ENCODE peak calls at places on chromosomes 2 and 18, in five cellular contexts. J is IMR-90, B is GM12892, H is stomach, P is A549. V is an unnamed sample.
A peak's percentile ranks its signal among the peaks of the same experiment; 100 is the strongest.

GRCh38 chr2:162233197-162233596 is 10.0 kb downstream of the FAP start:
- DNase-seq in J (peak; percentile 76), B (no peak), H (no peak), P (no peak), V (no peak)

GRCh38 chr2:202064206-202064880 is 8.7 kb upstream of the KIAA2012 start:
- DNase-seq in J (peak; percentile 94), B (no peak), H (no peak), P (no peak), V (no peak)

GRCh38 chr2:45586600-45586999 is 24.5 kb downstream of the SRBD1 start:
- DNase-seq in J (no peak), B (no peak), H (no peak), P (no peak), V (no peak)

GRCh38 chr18:36798738-36799473 is 29.9 kb downstream of the TPGS2 start:
- DNase-seq in J (peak; percentile 51), B (no peak), H (no peak), P (no peak), V (no peak)

GRCh38 chr2:222057249-222058073 is 241.3 kb downstream of the PAX3 start:
- DNase-seq in J (no peak), B (peak; percentile 12), H (no peak), P (peak; percentile 10), V (peak; percentile 27)

GRCh38 chr2:212193066-212193465 is 345.5 kb downstream of the ERBB4 start:
- DNase-seq in J (no peak), B (no peak), H (no peak), P (no peak), V (no peak)

GRCh38 chr2:200467806-200468686 is 41.8 kb downstream of the KCTD18 start:
- DNase-seq in J (no peak), B (no peak), H (no peak), P (no peak), V (no peak)

GRCh38 chr18:25111382-25112070 is 240.4 kb downstream of the ZNF521 start:
- DNase-seq in J (no peak), B (no peak), H (no peak), P (no peak), V (no peak)

GRCh38 chr2:56008661-56009411 is 85.3 kb upstream of the EFEMP1 start:
- DNase-seq in J (peak; percentile 89), B (no peak), H (no peak), P (no peak), V (no peak)

GRCh38 chr2:188414412-188414811 is 122.7 kb downstream of the GULP1 start:
- DNase-seq in J (peak; percentile 52), B (no peak), H (no peak), P (peak; percentile 35), V (no peak)

GRCh38 chr2:168700615-168701245 is 101.7 kb upstream of the NOSTRIN start:
- DNase-seq in J (peak; percentile 11), B (no peak), H (no peak), P (no peak), V (no peak)

GRCh38 chr2:137675584-137676327 is 288.5 kb upstream of the HNMT start:
- DNase-seq in J (no peak), B (no peak), H (no peak), P (no peak), V (no peak)

GRCh38 chr2:101972621-101973434 is 18.9 kb upstream of the IL1R2 start:
- DNase-seq in J (peak; percentile 76), B (no peak), H (no peak), P (no peak), V (no peak)

DNA sequence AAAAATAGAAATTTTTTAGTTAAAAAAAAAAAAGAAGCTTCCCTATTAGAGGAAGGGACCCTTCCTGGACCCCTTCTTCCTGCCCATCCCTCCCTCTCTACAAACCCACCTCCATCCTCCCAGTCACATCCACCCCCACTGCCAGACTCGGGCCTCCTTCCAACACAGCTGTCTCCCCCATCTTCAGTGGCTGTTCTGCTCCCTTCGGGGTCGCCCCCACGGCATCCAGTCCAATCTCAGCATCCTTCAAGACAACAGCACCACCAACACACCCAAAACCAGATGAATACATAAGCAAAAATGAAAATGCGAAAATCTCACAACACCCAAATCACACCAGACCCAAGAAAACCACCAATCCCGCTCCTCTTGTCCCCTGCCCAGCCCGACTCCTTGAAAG is 36.7 kb downstream of the MAL start:
- DNase-seq in J (no peak), B (no peak), H (no peak), P (no peak), V (no peak)
- TF ChIP-seq POLR2A in J (no peak), B (no peak), H (no peak), P (no peak), V (no peak)

DNA sequence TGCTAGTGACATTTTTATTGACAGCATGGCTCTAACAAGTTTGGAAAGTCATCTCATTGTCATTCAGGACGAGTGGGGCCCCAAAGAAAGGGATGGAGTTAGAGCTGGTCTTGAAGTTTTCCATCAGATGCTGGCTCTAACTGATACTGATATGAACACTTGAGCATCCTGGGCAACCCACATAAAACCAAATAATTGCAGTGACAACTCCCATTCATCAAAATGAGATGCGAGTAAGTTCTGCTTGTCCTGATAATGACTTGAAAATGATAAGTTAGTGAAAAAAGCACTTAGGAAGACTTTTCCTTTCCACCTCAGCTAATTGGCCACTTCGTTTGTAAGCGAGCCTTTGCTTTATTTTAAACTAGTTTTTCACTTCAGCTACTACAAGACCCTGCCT is 147.6 kb downstream of the SP3 start:
- DNase-seq in J (no peak), B (no peak), H (no peak), P (no peak), V (no peak)
- TF ChIP-seq POLR2A in J (no peak), B (no peak), H (no peak), P (no peak), V (no peak)

GRCh38 chr2:231413921-231414476 is 18.5 kb downstream of the B3GNT7 start:
- DNase-seq in J (no peak), B (no peak), H (no peak), P (no peak), V (no peak)
- TF ChIP-seq POLR2A in J (no peak), B (no peak), H (no peak), P (no peak), V (no peak)

DNA sequence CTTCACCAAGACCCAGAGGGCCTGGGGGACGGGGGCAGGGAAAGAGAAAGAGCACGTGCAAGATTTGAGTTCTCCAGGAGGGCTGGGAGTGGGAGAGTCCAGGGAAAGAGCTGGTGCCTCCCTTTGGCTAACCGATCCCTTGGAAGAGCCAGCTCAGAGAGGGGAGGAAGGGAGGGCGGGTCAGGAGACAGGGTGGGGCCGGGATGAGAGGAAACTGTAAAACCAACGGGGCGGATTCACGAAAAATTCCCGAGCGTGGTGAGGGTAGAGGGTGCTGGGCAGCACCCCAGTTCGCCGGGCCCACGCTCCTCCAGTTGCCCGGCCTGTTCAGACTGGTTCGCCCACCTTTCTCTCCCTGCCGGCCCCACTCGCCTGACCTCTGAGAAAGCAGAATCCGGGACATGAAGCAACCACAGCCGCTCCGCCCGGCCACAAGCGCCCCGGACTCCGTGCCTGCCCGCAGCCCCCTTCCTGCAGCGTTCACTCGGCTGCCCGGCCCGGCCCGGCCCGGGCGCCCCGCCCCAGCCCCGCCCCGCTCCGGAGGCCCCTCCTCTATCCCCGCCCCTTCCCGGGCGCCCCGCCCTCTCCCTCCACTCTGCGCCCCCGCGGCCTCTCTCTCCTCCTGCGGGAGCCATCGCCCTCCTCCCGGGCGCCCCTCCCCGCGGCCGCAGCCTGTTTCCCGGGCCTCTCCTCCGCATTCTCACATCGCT is 230.9 kb upstream of the SMAD2 start:
- DNase-seq in J (peak; percentile 5), B (peak; percentile 69), H (peak; percentile 93), P (peak; percentile 35), V (peak; percentile 72)
- TF ChIP-seq POLR2A in J (no peak), B (no peak), H (no peak), P (peak; percentile 59), V (no peak)

GRCh38 chr2:65393743-65394422 is 38.5 kb downstream of the SPRED2 start:
- DNase-seq in J (no peak), B (no peak), H (no peak), P (no peak), V (no peak)
- TF ChIP-seq POLR2A in J (no peak), B (no peak), H (no peak), P (no peak), V (no peak)

GRCh38 chr18:47906408-47906807 is 24.1 kb downstream of the SMAD2 start:
- DNase-seq in J (no peak), B (no peak), H (no peak), P (no peak), V (no peak)
- TF ChIP-seq POLR2A in J (no peak), B (no peak), H (no peak), P (no peak), V (no peak)

GRCh38 chr2:53342248-53342647 is 425.4 kb upstream of the CHAC2 start:
- DNase-seq in J (no peak), B (no peak), H (no peak), P (no peak), V (no peak)

GRCh38 chr2:53347219-53347618 is 420.4 kb upstream of the CHAC2 start:
- DNase-seq in J (no peak), B (no peak), H (no peak), P (no peak), V (no peak)
- TF ChIP-seq POLR2A in J (no peak), B (no peak), H (no peak), P (no peak), V (no peak)

DNA sequence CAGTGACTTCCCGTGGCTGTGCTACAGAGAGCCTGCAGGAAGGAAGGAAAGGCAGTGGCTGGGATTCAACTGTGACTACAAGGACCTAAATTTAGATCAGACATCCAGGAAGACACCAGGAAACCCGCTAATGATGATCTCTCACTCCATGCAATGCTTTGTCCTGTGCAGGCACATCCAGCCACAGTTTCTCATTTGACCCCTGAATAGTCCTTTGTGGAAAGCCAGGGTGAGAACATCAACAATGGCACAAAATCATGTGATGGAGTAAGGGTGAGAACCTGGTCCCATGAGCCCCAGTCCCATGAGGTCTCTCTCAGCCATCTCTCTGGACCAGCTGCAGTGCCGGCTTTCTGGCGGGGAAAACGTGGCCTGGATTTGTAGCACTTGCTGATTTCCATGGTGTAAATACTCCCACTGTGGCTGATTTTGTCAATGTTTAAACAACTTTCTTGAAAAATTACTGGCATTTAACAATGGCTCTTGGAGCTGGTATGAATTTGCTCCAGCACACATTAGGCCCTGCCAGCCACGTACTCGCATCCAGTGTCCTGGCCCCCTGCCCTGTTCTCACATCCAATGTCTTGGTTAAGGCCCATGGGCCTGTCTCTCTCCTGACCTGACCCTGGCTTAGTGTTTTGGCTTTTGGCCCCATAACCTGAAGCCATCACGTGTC is 159.0 kb upstream of the HAAO start:
- DNase-seq in J (no peak), B (no peak), H (no peak), P (no peak), V (no peak)
- TF ChIP-seq POLR2A in J (no peak), B (no peak), H (no peak), P (no peak), V (no peak)

V was measured in GM12891.